ENCODE peak calls at places on chromosomes 7 and 10, in seven cellular contexts. U is Peyer's patch; Z is hepatocyte; N is Jurkat, Clone E6-1; M is small intestine; L is psoas muscle; V is left ventricle myocardium inferior. B is an unnamed sample.
A peak's percentile ranks its signal among the peaks of the same experiment; 100 is the strongest.

GRCh38 chr10:35848412-35848811 is 206.3 kb upstream of the FZD8 start:
- DNase-seq in U (no peak), N (no peak), Z (no peak), L (no peak), M (no peak), V (no peak), B (no peak)

GRCh38 chr10:125205431-125205830 is 45.1 kb upstream of the CTBP2 start:
- DNase-seq in U (no peak), N (no peak), L (no peak), V (no peak), M (no peak), Z (no peak), B (no peak)

GRCh38 chr10:34172936-34173533 is 642.1 kb downstream of the PARD3 start:
- DNase-seq in N (no peak), L (no peak), M (no peak), V (no peak), Z (no peak), U (no peak), B (no peak)

GRCh38 chr7:44796034-44796503 is 412 bp upstream of the PPIA start:
- DNase-seq in V (no peak), Z (no peak), N (peak; percentile 55), L (no peak), U (no peak), M (peak; percentile 49), B (no peak)

GRCh38 chr10:72254891-72255568 is 18.7 kb upstream of the DDIT4 start:
- DNase-seq in V (peak; percentile 94), M (peak; percentile 89), L (peak; percentile 92), U (peak; percentile 91), Z (peak; percentile 84), N (no peak), B (peak; percentile 82)

GRCh38 chr7:79298145-79298760 is 155.2 kb downstream of the MAGI2 start:
- DNase-seq in L (no peak), V (no peak), N (peak; percentile 28), U (no peak), M (peak; percentile 33), Z (peak; percentile 69), B (peak; percentile 26)

GRCh38 chr7:151383638-151384351 is 26.0 kb downstream of the WDR86 start:
- DNase-seq in M (no peak), N (no peak), Z (no peak), U (no peak), L (no peak), V (no peak), B (no peak)

GRCh38 chr10:72557362-72557761 is 68.5 kb downstream of the MICU1 start:
- DNase-seq in M (no peak), Z (no peak), U (no peak), L (no peak), V (no peak), N (no peak), B (no peak)

GRCh38 chr7:155999631-156000489 is 187.6 kb upstream of the SHH start:
- DNase-seq in U (peak; percentile 34), L (no peak), V (no peak), Z (no peak), M (no peak), N (no peak), B (no peak)

GRCh38 chr10:114708717-114709352 is 50.8 kb upstream of the ABLIM1 start:
- DNase-seq in U (no peak), N (no peak), Z (peak; percentile 64), L (no peak), V (no peak), M (peak; percentile 33), B (no peak)
- H3K4me3 ChIP-seq in U (no peak overlapping the region), N (no peak overlapping the region), Z (no peak overlapping the region), L (no peak overlapping the region), V (no peak overlapping the region), M (no peak overlapping the region), B (no peak overlapping the region)

DNA sequence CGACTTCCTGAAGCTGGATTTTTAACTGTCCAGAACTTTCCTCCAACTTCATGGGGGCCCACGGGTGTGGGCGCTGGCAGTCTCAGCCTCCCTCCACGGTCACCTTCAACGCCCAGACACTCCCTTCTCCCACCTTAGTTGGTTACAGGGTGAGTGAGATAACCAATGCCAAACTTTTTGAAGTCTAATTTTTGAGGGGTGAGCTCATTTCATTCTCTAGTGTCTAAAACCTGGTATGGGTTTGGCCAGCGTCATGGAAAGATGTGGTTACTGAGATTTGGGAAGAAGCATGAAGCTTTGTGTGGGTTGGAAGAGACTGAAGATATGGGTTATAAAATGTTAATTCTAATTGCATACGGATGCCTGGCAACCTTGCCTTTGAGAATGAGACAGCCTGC is 3.3 kb downstream of the FZD1 start:
- DNase-seq in M (no peak), N (no peak), U (no peak), Z (no peak), L (no peak), V (no peak), B (no peak)
- H3K4me3 ChIP-seq in M (peak overlapping the region; percentile 8), N (no peak overlapping the region), U (peak overlapping the region; percentile 90), Z (peak overlapping the region; percentile 37), L (peak overlapping the region; percentile 71), V (peak overlapping the region; percentile 77), B (peak overlapping the region; percentile 72)

GRCh38 chr7:23206511-23206867 is 24.6 kb downstream of the NUP42 start:
- DNase-seq in N (no peak), V (no peak), L (no peak), U (no peak), Z (no peak), M (no peak), B (no peak)

GRCh38 chr7:23207029-23207428 is 25.2 kb downstream of the NUP42 start:
- DNase-seq in L (no peak), V (no peak), N (no peak), U (no peak), Z (no peak), M (no peak), B (no peak)

GRCh38 chr7:23204241-23204640 is 22.4 kb downstream of the NUP42 start:
- DNase-seq in N (no peak), U (no peak), V (no peak), M (no peak), L (no peak), Z (no peak), B (no peak)

GRCh38 chr7:23210502-23210901 is 28.7 kb downstream of the NUP42 start:
- DNase-seq in M (no peak), Z (no peak), L (no peak), V (no peak), U (no peak), N (no peak), B (no peak)

GRCh38 chr7:23205861-23206510 is 24.1 kb downstream of the NUP42 start:
- DNase-seq in U (no peak), V (no peak), M (no peak), Z (no peak), N (no peak), L (peak; percentile 21), B (no peak)
- H3K4me3 ChIP-seq in U (peak overlapping the region; percentile 36), V (peak overlapping the region; percentile 54), M (peak overlapping the region; percentile 45), Z (no peak overlapping the region), N (no peak overlapping the region), L (peak overlapping the region; percentile 49), B (peak overlapping the region; percentile 20)

GRCh38 chr7:22856437-22856836 is 33.8 kb upstream of the TOMM7 start:
- DNase-seq in M (no peak), Z (no peak), L (no peak), V (no peak), U (no peak), N (no peak), B (no peak)
- H3K4me3 ChIP-seq in M (no peak overlapping the region), Z (no peak overlapping the region), L (peak overlapping the region; percentile 78), V (no peak overlapping the region), U (no peak overlapping the region), N (no peak overlapping the region), B (no peak overlapping the region)

GRCh38 chr7:131090188-131090587 is 237.5 kb upstream of the MKLN1 start:
- DNase-seq in N (no peak), Z (no peak), V (no peak), M (no peak), U (no peak), L (no peak), B (no peak)

GRCh38 chr7:131095346-131095745 is 232.3 kb upstream of the MKLN1 start:
- DNase-seq in V (no peak), M (no peak), L (no peak), U (no peak), N (no peak), Z (no peak), B (no peak)

GRCh38 chr7:131094685-131095084 is 233.0 kb upstream of the MKLN1 start:
- DNase-seq in N (no peak), U (no peak), L (no peak), Z (no peak), M (no peak), V (no peak), B (no peak)

GRCh38 chr7:131087756-131088658 is 239.7 kb upstream of the MKLN1 start:
- DNase-seq in L (no peak), V (no peak), U (no peak), N (no peak), Z (no peak), M (peak; percentile 52), B (no peak)

GRCh38 chr7:131090866-131091692 is 236.6 kb upstream of the MKLN1 start:
- DNase-seq in M (no peak), V (no peak), L (no peak), Z (no peak), N (no peak), U (no peak), B (no peak)
- H3K4me3 ChIP-seq in M (no peak overlapping the region), V (no peak overlapping the region), L (no peak overlapping the region), Z (no peak overlapping the region), N (no peak overlapping the region), U (no peak overlapping the region), B (no peak overlapping the region)

DNA sequence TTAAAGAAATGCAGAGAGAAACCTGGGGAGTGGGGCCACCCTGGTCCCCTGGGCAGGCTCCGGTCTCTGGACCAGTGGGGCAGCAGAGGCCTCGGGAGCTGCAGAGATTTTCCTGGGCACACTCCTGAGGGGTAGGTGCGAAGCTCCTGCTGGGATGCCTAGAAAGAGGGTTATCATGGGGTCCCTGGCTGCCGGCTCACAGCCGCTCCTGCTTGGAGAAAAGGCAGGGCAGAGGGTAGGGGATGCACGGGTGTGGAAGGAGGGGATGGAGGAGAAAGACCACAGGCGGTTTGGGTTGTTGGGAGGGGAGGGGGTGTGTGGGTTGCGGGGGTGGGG is 166.6 kb downstream of the UBE2H start:
- DNase-seq in M (no peak), V (no peak), N (no peak), Z (no peak), U (peak; percentile 40), L (no peak), B (no peak)
- H3K4me3 ChIP-seq in M (no peak overlapping the region), V (peak overlapping the region; percentile 36), N (no peak overlapping the region), Z (no peak overlapping the region), U (no peak overlapping the region), L (no peak overlapping the region), B (no peak overlapping the region)

GRCh38 chr7:47354831-47355541 is 226.9 kb downstream of the TNS3 start:
- DNase-seq in U (peak; percentile 96), N (no peak), M (peak; percentile 98), L (no peak), V (peak; percentile 57), Z (peak; percentile 77), B (peak; percentile 94)
- H3K4me3 ChIP-seq in U (no peak overlapping the region), N (no peak overlapping the region), M (no peak overlapping the region), L (no peak overlapping the region), V (no peak overlapping the region), Z (no peak overlapping the region), B (no peak overlapping the region)

GRCh38 chr7:108094375-108094774 is 35.8 kb downstream of the LAMB4 start:
- DNase-seq in Z (no peak), L (no peak), N (no peak), M (no peak), V (no peak), U (no peak), B (no peak)
- H3K4me3 ChIP-seq in Z (no peak overlapping the region), L (peak overlapping the region; percentile 34), N (no peak overlapping the region), M (no peak overlapping the region), V (peak overlapping the region; percentile 40), U (no peak overlapping the region), B (no peak overlapping the region)